ENCODE peak calls at places on chromosomes 11 and 22, in six cellular contexts. One of them, this sample, is unnamed.

GRCh38 chr11:113163291-113164030 is 150.9 kb upstream of the TTC12 start:
- DNase-seq in H1: no peak
- DNase-seq in mesendoderm: no peak
- DNase-seq in mesenchymal stem cell: peak; percentile 64
- DNase-seq in H9: no peak
- DNase-seq in neuronal stem cell: no peak
- DNase-seq in this sample: no peak

GRCh38 chr22:32920032-32920628 is 118.6 kb downstream of the TIMP3 start:
- DNase-seq in H1: no peak
- DNase-seq in mesendoderm: no peak
- DNase-seq in mesenchymal stem cell: peak; percentile 84
- DNase-seq in H9: no peak
- DNase-seq in neuronal stem cell: no peak
- DNase-seq in this sample: peak; percentile 33

GRCh38 chr11:120392791-120393190 is 56.6 kb downstream of the ARHGEF12 start:
- DNase-seq in H1: no peak
- DNase-seq in mesendoderm: no peak
- DNase-seq in mesenchymal stem cell: no peak
- DNase-seq in H9: no peak
- DNase-seq in neuronal stem cell: no peak
- DNase-seq in this sample: peak; percentile 72

GRCh38 chr11:7918141-7918540 is 12.9 kb downstream of the OR10A6 start:
- DNase-seq in H1: no peak
- DNase-seq in mesendoderm: no peak
- DNase-seq in mesenchymal stem cell: no peak
- DNase-seq in H9: no peak
- DNase-seq in neuronal stem cell: no peak
- DNase-seq in this sample: no peak

GRCh38 chr11:118003021-118003423 is 16.8 kb downstream of the IL10RA start:
- DNase-seq in H1: no peak
- DNase-seq in mesendoderm: no peak
- DNase-seq in mesenchymal stem cell: no peak
- DNase-seq in H9: no peak
- DNase-seq in neuronal stem cell: no peak
- DNase-seq in this sample: no peak

GRCh38 chr11:1484716-1485503 is 1.7 kb downstream of the MOB2 start:
- DNase-seq in H1: no peak
- DNase-seq in mesendoderm: no peak
- DNase-seq in mesenchymal stem cell: no peak
- DNase-seq in H9: no peak
- DNase-seq in neuronal stem cell: no peak
- DNase-seq in this sample: no peak

GRCh38 chr11:65786008-65786785 is 666 bp upstream of the OVOL1 start:
- DNase-seq in H1: no peak
- DNase-seq in mesendoderm: no peak
- DNase-seq in mesenchymal stem cell: no peak
- DNase-seq in H9: peak; percentile 39
- DNase-seq in neuronal stem cell: no peak
- DNase-seq in this sample: no peak

GRCh38 chr11:1546536-1547466 is 25.3 kb downstream of the DUSP8 start:
- DNase-seq in H1: no peak
- DNase-seq in mesendoderm: peak; percentile 64
- DNase-seq in mesenchymal stem cell: peak; percentile 39
- DNase-seq in H9: peak; percentile 81
- DNase-seq in neuronal stem cell: peak; percentile 63
- DNase-seq in this sample: peak; percentile 21

GRCh38 chr22:39264344-39265116 is 19.7 kb upstream of the PDGFB start:
- DNase-seq in H1: no peak
- DNase-seq in mesendoderm: no peak
- DNase-seq in mesenchymal stem cell: no peak
- DNase-seq in H9: no peak
- DNase-seq in neuronal stem cell: no peak
- DNase-seq in this sample: no peak

DNA sequence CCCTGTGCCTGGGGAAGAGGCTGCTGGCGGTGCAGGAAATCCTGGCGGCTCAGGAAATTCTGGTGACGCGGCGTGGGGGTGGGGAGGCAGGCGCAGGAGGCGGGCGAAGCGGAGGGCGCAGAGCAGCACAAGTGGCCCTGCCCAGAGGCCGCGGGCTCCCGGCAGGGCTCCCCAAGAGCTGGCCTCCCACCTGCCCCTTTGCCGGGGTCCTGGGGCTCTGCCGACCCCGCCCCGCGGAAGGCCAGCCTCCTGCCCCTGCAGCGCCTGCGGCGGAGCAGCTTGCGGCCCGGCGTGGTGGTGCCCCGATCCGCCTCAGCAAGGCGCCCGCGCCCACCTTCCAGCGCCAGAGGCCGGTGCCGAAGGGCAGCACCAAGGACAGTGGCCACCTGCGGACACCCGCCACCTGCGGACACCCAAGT is 100.2 kb upstream of the OR4C13 start:
- DNase-seq in H1: no peak
- DNase-seq in mesendoderm: no peak
- DNase-seq in mesenchymal stem cell: no peak
- DNase-seq in H9: no peak
- DNase-seq in neuronal stem cell: no peak
- DNase-seq in this sample: no peak
- H2BK15ac ChIP-seq in H1: no peak overlapping the region
- H2BK15ac ChIP-seq in mesendoderm: no peak overlapping the region
- H2BK15ac ChIP-seq in mesenchymal stem cell: no peak overlapping the region
- H2BK15ac ChIP-seq in H9: no peak overlapping the region
- H2BK15ac ChIP-seq in neuronal stem cell: no peak overlapping the region
- H2BK15ac ChIP-seq in this sample: no peak overlapping the region

GRCh38 chr22:42500836-42501179 is 18.8 kb downstream of the RRP7A start:
- DNase-seq in H1: no peak
- DNase-seq in mesendoderm: no peak
- DNase-seq in mesenchymal stem cell: no peak
- DNase-seq in H9: no peak
- DNase-seq in neuronal stem cell: no peak
- DNase-seq in this sample: no peak

DNA sequence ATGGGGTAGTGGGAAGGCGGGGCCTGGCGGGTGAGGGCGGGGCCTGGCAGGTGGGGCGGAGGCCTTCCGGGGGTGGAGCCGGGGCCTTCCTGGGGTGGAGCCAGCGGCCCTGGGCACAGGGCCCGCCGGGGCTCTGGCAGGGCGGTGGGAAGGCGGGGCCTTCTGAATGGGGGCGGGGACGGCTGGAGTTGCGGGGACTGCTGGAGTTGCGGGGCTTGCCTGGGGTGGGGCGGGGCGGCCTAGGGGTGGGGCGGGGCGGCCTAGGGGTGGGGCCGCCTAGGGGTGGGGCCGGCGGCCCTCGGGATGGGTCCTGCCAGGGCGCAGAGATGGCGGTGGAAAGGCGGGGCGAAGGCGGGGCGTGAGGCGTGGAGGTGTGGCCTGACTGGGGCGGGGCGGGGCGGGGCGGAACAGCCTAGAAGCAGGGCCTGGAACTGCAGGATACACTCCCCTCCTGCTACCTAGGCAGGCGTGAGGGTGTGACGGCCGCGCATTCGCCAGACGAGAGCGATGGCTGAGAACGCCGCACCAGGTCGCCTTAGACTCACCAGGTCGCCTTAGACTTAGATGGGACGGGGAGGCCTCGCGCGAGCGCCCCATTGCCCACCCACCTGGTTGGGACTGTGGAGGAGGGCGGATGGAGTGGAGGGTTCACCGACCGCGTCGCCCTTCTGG is 19.3 kb downstream of the RRP7A start:
- DNase-seq in H1: peak; percentile 73
- DNase-seq in mesendoderm: peak; percentile 91
- DNase-seq in mesenchymal stem cell: peak; percentile 61
- DNase-seq in H9: peak; percentile 96
- DNase-seq in neuronal stem cell: peak; percentile 65
- DNase-seq in this sample: peak; percentile 35
- H2BK15ac ChIP-seq in H1: no peak overlapping the region
- H2BK15ac ChIP-seq in mesendoderm: no peak overlapping the region
- H2BK15ac ChIP-seq in mesenchymal stem cell: no peak overlapping the region
- H2BK15ac ChIP-seq in H9: no peak overlapping the region
- H2BK15ac ChIP-seq in neuronal stem cell: peak overlapping the region; percentile 58
- H2BK15ac ChIP-seq in this sample: no peak overlapping the region

GRCh38 chr11:11724994-11725393 is 103.2 kb upstream of the GALNT18 start:
- DNase-seq in H1: no peak
- DNase-seq in mesendoderm: no peak
- DNase-seq in mesenchymal stem cell: no peak
- DNase-seq in H9: no peak
- DNase-seq in neuronal stem cell: no peak
- DNase-seq in this sample: no peak
- H2BK15ac ChIP-seq in H1: no peak overlapping the region
- H2BK15ac ChIP-seq in mesendoderm: no peak overlapping the region
- H2BK15ac ChIP-seq in mesenchymal stem cell: no peak overlapping the region
- H2BK15ac ChIP-seq in H9: no peak overlapping the region
- H2BK15ac ChIP-seq in neuronal stem cell: no peak overlapping the region
- H2BK15ac ChIP-seq in this sample: no peak overlapping the region

GRCh38 chr11:19337779-19338178 is 97.0 kb upstream of the E2F8 start:
- DNase-seq in H1: no peak
- DNase-seq in mesendoderm: no peak
- DNase-seq in mesenchymal stem cell: no peak
- DNase-seq in H9: no peak
- DNase-seq in neuronal stem cell: no peak
- DNase-seq in this sample: no peak
- H2BK15ac ChIP-seq in H1: no peak overlapping the region
- H2BK15ac ChIP-seq in mesendoderm: no peak overlapping the region
- H2BK15ac ChIP-seq in mesenchymal stem cell: no peak overlapping the region
- H2BK15ac ChIP-seq in H9: no peak overlapping the region
- H2BK15ac ChIP-seq in neuronal stem cell: no peak overlapping the region
- H2BK15ac ChIP-seq in this sample: no peak overlapping the region

This sample was measured in IMR-90.